ENCODE peak calls at places on chromosome 18, in five cellular contexts. C is HepG2; Z is body of pancreas; P is A549; M is central memory CD8-positive, alpha-beta T cell. I is an unnamed sample.

GRCh38 chr18:60534539-60534938 is 162.0 kb upstream of the MC4R start:
- ATAC-seq in Z (no peak), P (no peak), M (no peak), C (no peak), I (no peak)

GRCh38 chr18:44719519-44720060 is 38.9 kb downstream of the SETBP1 start:
- ATAC-seq in M (no peak), C (no peak), P (no peak), Z (no peak), I (no peak)

GRCh38 chr18:10003281-10003680 is 89.5 kb downstream of the VAPA start:
- ATAC-seq in P (no peak), Z (no peak), C (no peak), M (no peak), I (no peak)

GRCh38 chr18:33156906-33157470 is 283.5 kb downstream of the CCDC178 start:
- ATAC-seq in Z (no peak), P (no peak), C (no peak), M (no peak), I (no peak)

GRCh38 chr18:36648803-36649202 is 180.0 kb downstream of the TPGS2 start:
- ATAC-seq in P (no peak), C (no peak), M (no peak), Z (no peak), I (no peak)

GRCh38 chr18:59988098-59988706 is 88.4 kb downstream of the PMAIP1 start:
- ATAC-seq in P (no peak), Z (peak; percentile 38), C (no peak), M (no peak), I (no peak)

GRCh38 chr18:76098728-76099514 is 396.1 kb downstream of the ZNF516 start:
- ATAC-seq in M (no peak), P (peak; percentile 50), Z (peak; percentile 27), C (peak; percentile 54), I (no peak)

GRCh38 chr18:65133610-65134009 is 617.2 kb upstream of the CDH7 start:
- ATAC-seq in Z (no peak), P (no peak), M (no peak), C (no peak), I (no peak)

GRCh38 chr18:70368903-70369302 is 80.1 kb downstream of the SOCS6 start:
- ATAC-seq in M (no peak), Z (no peak), P (no peak), C (no peak), I (no peak)

GRCh38 chr18:50947899-50948298 is 19.9 kb upstream of the ELAC1 start:
- ATAC-seq in Z (no peak), C (no peak), M (no peak), P (no peak), I (no peak)